ENCODE peak calls at places on chromosomes 4 and X, in eight cellular contexts. A is IMR-90, B is MM.1S, X is breast epithelium, Y is cardiac muscle cell, R is neural progenitor cell, S is brain microvascular endothelial cell, D is mammary epithelial cell. C is an unnamed sample.

GRCh38 chr4:108166441-108167315 is 2.1 kb downstream of the LEF1 start:
- DNase-seq in A (no peak), B (peak; percentile 72), X (no peak), Y (no peak), R (peak; percentile 85), S (no peak), D (no peak), C (no peak)

GRCh38 chr4:152408514-152409327 is 127.2 kb downstream of the FBXW7 start:
- DNase-seq in A (peak; percentile 50), B (peak; percentile 32), X (no peak), Y (peak; percentile 40), R (peak; percentile 63), S (peak; percentile 40), D (peak; percentile 56), C (no peak)

GRCh38 chr4:25817059-25817681 is 45.6 kb downstream of the SEL1L3 start:
- DNase-seq in A (peak; percentile 86), B (no peak), X (no peak), Y (peak; percentile 74), R (no peak), S (peak; percentile 68), D (peak; percentile 5), C (no peak)

GRCh38 chrX:123186796-123187195 is 2.7 kb downstream of the GRIA3 start:
- DNase-seq in A (no peak), B (no peak), X (no peak), Y (no peak), R (no peak), S (no peak), D (no peak), C (no peak)

GRCh38 chr4:20194079-20195013 is 57.4 kb upstream of the SLIT2 start:
- DNase-seq in A (peak; percentile 91), B (no peak), X (no peak), Y (peak; percentile 87), R (no peak), S (peak; percentile 25), D (peak; percentile 51), C (no peak)

GRCh38 chr4:3202836-3203820 is 45.8 kb upstream of the MSANTD1 start:
- DNase-seq in A (no peak), B (no peak), X (no peak), Y (peak; percentile 70), R (no peak), S (no peak), D (no peak), C (no peak)

GRCh38 chr4:20773144-20773997 is 73.1 kb downstream of the PACRGL start:
- DNase-seq in A (peak; percentile 54), B (peak; percentile 63), X (no peak), Y (peak; percentile 79), R (peak; percentile 85), S (peak; percentile 72), D (peak; percentile 53), C (no peak)

GRCh38 chr4:157582141-157582540 is 361.6 kb downstream of the GRIA2 start:
- DNase-seq in A (no peak), B (no peak), X (no peak), Y (no peak), R (no peak), S (no peak), D (no peak), C (no peak)

GRCh38 chrX:118961866-118962560 is 12.4 kb upstream of the LONRF3 start:
- DNase-seq in A (no peak), B (no peak), X (no peak), Y (no peak), R (no peak), S (no peak), D (no peak), C (no peak)

GRCh38 chr4:37680089-37680488 is 6.1 kb downstream of the RELL1 start:
- DNase-seq in A (no peak), B (no peak), X (no peak), Y (no peak), R (no peak), S (no peak), D (no peak), C (no peak)

GRCh38 chr4:23911675-23912455 is 22.0 kb upstream of the PPARGC1A start:
- DNase-seq in A (no peak), B (peak; percentile 87), X (no peak), Y (no peak), R (no peak), S (no peak), D (no peak), C (no peak)

GRCh38 chr4:184215709-184216328 is 1.9 kb downstream of the ENPP6 start:
- DNase-seq in A (no peak), B (no peak), X (no peak), Y (no peak), R (no peak), S (no peak), D (no peak), C (no peak)

GRCh38 chrX:84219551-84219950 is 31.6 kb upstream of the RPS6KA6 start:
- DNase-seq in A (no peak), B (no peak), X (no peak), Y (no peak), R (no peak), S (no peak), D (peak; percentile 60), C (no peak)

GRCh38 chr4:7460591-7460990 is 25.9 kb upstream of the PSAPL1 start:
- DNase-seq in A (peak; percentile 7), B (no peak), X (no peak), Y (peak; percentile 47), R (no peak), S (peak; percentile 5), D (no peak), C (no peak)

GRCh38 chr4:7458066-7458425 is 23.3 kb upstream of the PSAPL1 start:
- DNase-seq in A (no peak), B (no peak), X (no peak), Y (no peak), R (no peak), S (no peak), D (no peak), C (no peak)

GRCh38 chr4:7459471-7459870 is 24.7 kb upstream of the PSAPL1 start:
- DNase-seq in A (no peak), B (no peak), X (no peak), Y (no peak), R (no peak), S (no peak), D (no peak), C (no peak)

GRCh38 chr4:7457201-7458065 is 22.7 kb upstream of the PSAPL1 start:
- DNase-seq in A (no peak), B (no peak), X (no peak), Y (no peak), R (no peak), S (no peak), D (no peak), C (no peak)

DNA sequence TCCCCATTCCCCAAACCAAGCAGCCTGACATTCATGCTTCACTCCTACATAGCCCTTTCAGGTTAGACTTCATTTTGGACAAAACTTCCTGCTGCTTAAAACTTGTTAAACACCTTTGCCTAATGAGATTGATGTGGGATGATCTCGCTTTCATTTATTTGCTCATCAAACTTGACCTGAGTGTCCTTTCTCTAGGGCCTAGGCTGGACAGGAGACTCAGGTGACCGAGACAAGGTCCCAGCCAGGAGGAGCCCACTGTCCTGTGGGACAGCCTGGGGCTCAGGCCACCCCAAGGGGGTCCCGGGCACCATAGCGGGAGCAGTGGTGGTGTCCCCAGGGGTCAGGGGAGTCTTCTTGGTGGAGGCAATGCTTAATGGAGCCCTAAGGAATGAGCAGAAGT is 23.7 kb upstream of the PSAPL1 start:
- DNase-seq in A (no peak), B (no peak), X (no peak), Y (no peak), R (no peak), S (no peak), D (no peak), C (no peak)
- H3K27me3 ChIP-seq in A (peaks cover 21% of the 10 kb centered on the region), B (peaks cover 74% of the 10 kb centered on the region), X (peaks cover 3% of the 10 kb centered on the region), Y (no peaks in the 10 kb centered on the region), R (no peaks in the 10 kb centered on the region), S (no peaks in the 10 kb centered on the region), D (no peaks in the 10 kb centered on the region), C (no peaks in the 10 kb centered on the region)

DNA sequence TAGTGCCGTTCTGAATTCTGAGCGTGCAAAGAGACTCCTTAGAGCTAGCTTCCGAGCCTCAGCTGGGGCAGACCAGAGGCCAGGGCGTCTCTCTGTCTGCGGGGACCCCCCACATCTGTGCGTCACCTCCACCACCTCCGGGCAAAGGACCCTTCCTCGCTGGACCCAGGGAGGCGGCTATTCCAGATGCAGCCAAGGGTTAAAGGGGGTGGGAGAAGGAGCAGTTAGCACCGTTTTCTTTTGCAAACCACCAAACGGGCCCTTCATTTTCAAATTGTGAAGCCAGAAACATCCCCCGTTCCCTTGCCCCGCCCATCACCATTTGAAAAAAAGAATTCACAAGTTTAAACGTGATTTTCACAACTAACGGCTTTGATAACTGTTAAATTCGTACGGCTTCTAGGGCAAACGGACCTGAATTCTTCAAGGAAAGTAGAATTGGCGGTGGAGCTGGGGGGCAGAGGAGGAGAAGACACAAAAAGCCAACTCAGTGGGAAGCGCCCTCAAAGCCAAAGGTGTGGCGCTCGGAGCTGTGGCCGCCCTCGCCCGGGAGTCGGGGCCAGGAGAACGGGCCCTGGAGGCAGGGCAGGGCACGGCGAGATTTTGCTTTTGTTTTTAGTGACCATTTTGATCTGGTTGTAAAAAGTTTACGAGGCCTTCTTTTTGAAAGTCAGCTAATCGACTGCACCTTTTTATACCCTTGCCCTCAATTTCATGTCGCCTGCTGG is 3.3 kb upstream of the PDGFRA start:
- DNase-seq in A (no peak), B (no peak), X (no peak), Y (peak; percentile 61), R (peak; percentile 29), S (no peak), D (no peak), C (no peak)
- H3K27ac ChIP-seq in A (peak overlapping the region; percentile 83), B (no peak overlapping the region), X (peak overlapping the region; percentile 93), Y (peak overlapping the region; percentile 24), R (no peak overlapping the region), S (no peak overlapping the region), D (no peak overlapping the region), C (peak overlapping the region; percentile 81)

DNA sequence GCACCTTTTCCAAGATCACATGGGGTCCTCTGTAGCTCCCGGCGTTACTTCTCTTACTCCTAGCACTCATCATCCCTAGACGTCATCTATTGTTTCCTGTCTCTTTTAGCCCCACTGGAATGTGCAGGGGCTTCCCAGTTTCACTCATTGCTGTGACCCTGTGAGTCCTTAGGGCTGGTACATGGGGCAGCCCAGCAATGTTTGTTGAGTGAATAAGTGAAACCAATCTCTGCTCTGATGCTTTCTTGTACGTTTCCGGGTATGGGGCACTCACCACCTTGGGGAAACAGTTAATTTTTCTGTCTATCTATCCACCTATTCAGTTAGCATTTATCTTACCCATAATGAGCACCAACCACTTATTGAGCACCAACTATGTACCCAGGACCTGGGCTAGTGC is 16.1 kb downstream of the MSX1 start:
- DNase-seq in A (no peak), B (no peak), X (no peak), Y (no peak), R (peak; percentile 34), S (no peak), D (no peak), C (no peak)
- H3K27me3 ChIP-seq in A (peaks cover 68% of the 10 kb centered on the region), B (peaks cover 22% of the 10 kb centered on the region), X (peaks cover 73% of the 10 kb centered on the region), Y (peaks cover 64% of the 10 kb centered on the region), R (peaks cover 100% of the 10 kb centered on the region), S (peaks cover 46% of the 10 kb centered on the region), D (peaks cover 26% of the 10 kb centered on the region), C (peaks cover 67% of the 10 kb centered on the region)

GRCh38 chr4:17680559-17680958 is 66.1 kb downstream of the MED28 start:
- DNase-seq in A (no peak), B (no peak), X (no peak), Y (no peak), R (no peak), S (no peak), D (no peak), C (no peak)
- H3K27ac ChIP-seq in A (no peak overlapping the region), B (no peak overlapping the region), X (no peak overlapping the region), Y (no peak overlapping the region), R (no peak overlapping the region), S (no peak overlapping the region), D (no peak overlapping the region), C (no peak overlapping the region)